ENCODE peak calls at places on chromosomes 13 and 19, in seven cellular contexts. I, Q, H, D, B, N and P are unnamed samples.

GRCh38 chr13:74129500-74130144 is 4.6 kb downstream of the KLF12 start:
- DNase-seq in Q (peak), D (no peak), N (peak), H (no peak), B (no peak), I (no peak), P (no peak)

GRCh38 chr19:16514383-16515019 is 18.3 kb downstream of the C19orf44 start:
- DNase-seq in H (no peak), B (no peak), N (no peak), I (no peak), D (no peak), Q (no peak), P (no peak)

GRCh38 chr13:95002968-95003813 is 290.8 kb upstream of the SOX21 start:
- DNase-seq in Q (no peak), B (no peak), H (no peak), I (no peak), D (no peak), N (no peak), P (no peak)

GRCh38 chr19:29567366-29567915 is 38.6 kb upstream of the POP4 start:
- DNase-seq in D (no peak), I (no peak), Q (no peak), B (no peak), N (no peak), H (no peak), P (no peak)

GRCh38 chr13:110528911-110529310 is 32.6 kb downstream of the RAB20 start:
- DNase-seq in B (no peak), I (no peak), N (no peak), D (no peak), H (no peak), Q (no peak), P (no peak)

GRCh38 chr19:19900124-19900523 is 622 bp upstream of the ZNF93 start:
- DNase-seq in I (no peak), N (no peak), H (no peak), D (no peak), Q (peak), B (no peak), P (no peak)

GRCh38 chr19:33110201-33110910 is 21.6 kb upstream of the WDR88 start:
- DNase-seq in H (no peak), I (no peak), N (no peak), D (no peak), Q (no peak), B (no peak), P (no peak)

GRCh38 chr13:88754141-88754540 is 1083.0 kb downstream of the SLITRK5 start:
- DNase-seq in B (no peak), D (no peak), N (no peak), H (no peak), I (no peak), Q (no peak), P (no peak)

GRCh38 chr13:48876289-48876688 is 99.4 kb upstream of the FNDC3A start:
- DNase-seq in H (no peak), D (no peak), I (no peak), B (no peak), N (no peak), Q (no peak), P (no peak)

GRCh38 chr13:98443329-98443728 is 133.6 kb downstream of the STK24 start:
- DNase-seq in B (no peak), I (no peak), Q (no peak), N (no peak), D (no peak), H (no peak), P (peak)

GRCh38 chr19:34962281-34962944 is 1.6 kb downstream of the ZNF792 start:
- DNase-seq in N (peak), B (no peak), Q (no peak), D (no peak), I (no peak), H (no peak), P (no peak)

GRCh38 chr13:63041640-63042414 is 1626.2 kb upstream of the PCDH20 start:
- DNase-seq in B (no peak), D (no peak), Q (no peak), N (no peak), H (no peak), I (no peak), P (no peak)

GRCh38 chr13:98998831-98999634 is 21.2 kb upstream of the DOCK9 start:
- DNase-seq in N (no peak), B (no peak), Q (no peak), H (no peak), D (no peak), I (no peak), P (no peak)

GRCh38 chr13:110311721-110312668 is 4.9 kb downstream of the COL4A2 start:
- DNase-seq in D (no peak), H (peak), Q (no peak), B (no peak), N (no peak), I (no peak), P (no peak)

GRCh38 chr13:82720961-82721360 is 1161.3 kb downstream of the SLITRK1 start:
- DNase-seq in D (no peak), N (no peak), I (no peak), H (no peak), B (no peak), Q (no peak), P (no peak)

GRCh38 chr19:31519216-31519615 is 170.0 kb upstream of the TSHZ3 start:
- DNase-seq in D (no peak), I (no peak), Q (no peak), N (no peak), B (no peak), H (no peak), P (no peak)

GRCh38 chr19:48533770-48534169 is 18.2 kb upstream of the SULT2B1 start:
- DNase-seq in Q (no peak), B (no peak), N (no peak), I (no peak), D (no peak), H (no peak), P (no peak)

GRCh38 chr19:49065905-49066512 is 1.4 kb upstream of the NTF4 start:
- DNase-seq in N (no peak), B (no peak), D (no peak), Q (no peak), I (no peak), H (no peak), P (no peak)